ENCODE peak calls at places on chromosomes 4 and X, in five cellular contexts. One of them, this sample, is unnamed.

GRCh38 chrX:149010026-149010898 is 494.8 kb downstream of the IDS start:
- DNase-seq in HT-29: no peak
- DNase-seq in iPS-NIHi11: no peak
- DNase-seq in left colon: no peak
- DNase-seq in activated CD4-positive, alpha-beta T cell treated with anti-CD3 and anti-CD28 coated beads, Interleukin-2, amount 10 ng/mL, durations not matched to agents 7 days and 5 days: no peak
- DNase-seq in this sample: no peak

GRCh38 chr4:179116581-179116980 is 1674.3 kb upstream of the AGA start:
- DNase-seq in HT-29: no peak
- DNase-seq in iPS-NIHi11: no peak
- DNase-seq in left colon: no peak
- DNase-seq in activated CD4-positive, alpha-beta T cell treated with anti-CD3 and anti-CD28 coated beads, Interleukin-2, amount 10 ng/mL, durations not matched to agents 7 days and 5 days: no peak
- DNase-seq in this sample: no peak

GRCh38 chrX:139058831-139059495 is 347.4 kb upstream of the FGF13 start:
- DNase-seq in HT-29: peak
- DNase-seq in iPS-NIHi11: no peak
- DNase-seq in left colon: no peak
- DNase-seq in activated CD4-positive, alpha-beta T cell treated with anti-CD3 and anti-CD28 coated beads, Interleukin-2, amount 10 ng/mL, durations not matched to agents 7 days and 5 days: no peak
- DNase-seq in this sample: no peak

GRCh38 chr4:37890501-37891220 is at the start of gene TBC1D1:
- DNase-seq in HT-29: peak
- DNase-seq in iPS-NIHi11: peak
- DNase-seq in left colon: peak
- DNase-seq in activated CD4-positive, alpha-beta T cell treated with anti-CD3 and anti-CD28 coated beads, Interleukin-2, amount 10 ng/mL, durations not matched to agents 7 days and 5 days: peak
- DNase-seq in this sample: no peak

GRCh38 chr4:139018501-139018900 is 2.9 kb downstream of the NOCT start:
- DNase-seq in HT-29: no peak
- DNase-seq in iPS-NIHi11: no peak
- DNase-seq in left colon: no peak
- DNase-seq in activated CD4-positive, alpha-beta T cell treated with anti-CD3 and anti-CD28 coated beads, Interleukin-2, amount 10 ng/mL, durations not matched to agents 7 days and 5 days: no peak
- DNase-seq in this sample: no peak

GRCh38 chrX:13506574-13506973 is 62.8 kb upstream of the EGFL6 start:
- DNase-seq in HT-29: peak
- DNase-seq in iPS-NIHi11: peak
- DNase-seq in left colon: peak
- DNase-seq in activated CD4-positive, alpha-beta T cell treated with anti-CD3 and anti-CD28 coated beads, Interleukin-2, amount 10 ng/mL, durations not matched to agents 7 days and 5 days: peak
- DNase-seq in this sample: no peak

GRCh38 chrX:13798184-13798583 is 18.7 kb downstream of the GPM6B start:
- DNase-seq in HT-29: no peak
- DNase-seq in iPS-NIHi11: no peak
- DNase-seq in left colon: no peak
- DNase-seq in activated CD4-positive, alpha-beta T cell treated with anti-CD3 and anti-CD28 coated beads, Interleukin-2, amount 10 ng/mL, durations not matched to agents 7 days and 5 days: no peak
- DNase-seq in this sample: no peak

GRCh38 chrX:72045552-72046277 is 86.0 kb downstream of the RTL5 start:
- DNase-seq in HT-29: no peak
- DNase-seq in iPS-NIHi11: peak
- DNase-seq in left colon: no peak
- DNase-seq in activated CD4-positive, alpha-beta T cell treated with anti-CD3 and anti-CD28 coated beads, Interleukin-2, amount 10 ng/mL, durations not matched to agents 7 days and 5 days: no peak
- DNase-seq in this sample: no peak

GRCh38 chr4:123939621-123940020 is 543.0 kb downstream of the SPRY1 start:
- DNase-seq in HT-29: no peak
- DNase-seq in iPS-NIHi11: peak
- DNase-seq in left colon: no peak
- DNase-seq in activated CD4-positive, alpha-beta T cell treated with anti-CD3 and anti-CD28 coated beads, Interleukin-2, amount 10 ng/mL, durations not matched to agents 7 days and 5 days: no peak
- DNase-seq in this sample: no peak

GRCh38 chrX:17689971-17690409 is 47.3 kb upstream of the SCML1 start:
- DNase-seq in HT-29: peak
- DNase-seq in iPS-NIHi11: peak
- DNase-seq in left colon: peak
- DNase-seq in activated CD4-positive, alpha-beta T cell treated with anti-CD3 and anti-CD28 coated beads, Interleukin-2, amount 10 ng/mL, durations not matched to agents 7 days and 5 days: peak
- DNase-seq in this sample: no peak

GRCh38 chr4:17962171-17962570 is 59.4 kb downstream of the LCORL start:
- DNase-seq in HT-29: no peak
- DNase-seq in iPS-NIHi11: no peak
- DNase-seq in left colon: no peak
- DNase-seq in activated CD4-positive, alpha-beta T cell treated with anti-CD3 and anti-CD28 coated beads, Interleukin-2, amount 10 ng/mL, durations not matched to agents 7 days and 5 days: no peak
- DNase-seq in this sample: no peak

GRCh38 chr4:99462875-99463464 is 27.8 kb upstream of the ADH7 start:
- DNase-seq in HT-29: peak
- DNase-seq in iPS-NIHi11: peak
- DNase-seq in left colon: peak
- DNase-seq in activated CD4-positive, alpha-beta T cell treated with anti-CD3 and anti-CD28 coated beads, Interleukin-2, amount 10 ng/mL, durations not matched to agents 7 days and 5 days: peak
- DNase-seq in this sample: no peak

GRCh38 chr4:83582289-83582756 is 46.4 kb downstream of the GPAT3 start:
- DNase-seq in HT-29: peak
- DNase-seq in iPS-NIHi11: peak
- DNase-seq in left colon: peak
- DNase-seq in activated CD4-positive, alpha-beta T cell treated with anti-CD3 and anti-CD28 coated beads, Interleukin-2, amount 10 ng/mL, durations not matched to agents 7 days and 5 days: no peak
- DNase-seq in this sample: no peak

GRCh38 chr4:47863486-47863885 is 25.6 kb upstream of the CORIN start:
- DNase-seq in HT-29: no peak
- DNase-seq in iPS-NIHi11: no peak
- DNase-seq in left colon: no peak
- DNase-seq in activated CD4-positive, alpha-beta T cell treated with anti-CD3 and anti-CD28 coated beads, Interleukin-2, amount 10 ng/mL, durations not matched to agents 7 days and 5 days: no peak
- DNase-seq in this sample: no peak

GRCh38 chr4:36385951-36386561 is 104.6 kb downstream of the DTHD1 start:
- DNase-seq in HT-29: peak
- DNase-seq in iPS-NIHi11: no peak
- DNase-seq in left colon: peak
- DNase-seq in activated CD4-positive, alpha-beta T cell treated with anti-CD3 and anti-CD28 coated beads, Interleukin-2, amount 10 ng/mL, durations not matched to agents 7 days and 5 days: peak
- DNase-seq in this sample: no peak

GRCh38 chrX:34893741-34894140 is 48.9 kb upstream of the FAM47B start:
- DNase-seq in HT-29: peak
- DNase-seq in iPS-NIHi11: no peak
- DNase-seq in left colon: no peak
- DNase-seq in activated CD4-positive, alpha-beta T cell treated with anti-CD3 and anti-CD28 coated beads, Interleukin-2, amount 10 ng/mL, durations not matched to agents 7 days and 5 days: no peak
- DNase-seq in this sample: no peak

GRCh38 chrX:12819231-12819630 is 28.0 kb downstream of the PRPS2 start:
- DNase-seq in HT-29: no peak
- DNase-seq in iPS-NIHi11: no peak
- DNase-seq in left colon: no peak
- DNase-seq in activated CD4-positive, alpha-beta T cell treated with anti-CD3 and anti-CD28 coated beads, Interleukin-2, amount 10 ng/mL, durations not matched to agents 7 days and 5 days: no peak
- DNase-seq in this sample: no peak

GRCh38 chr4:154506253-154506652 is 14.7 kb upstream of the DCHS2 start:
- DNase-seq in HT-29: peak
- DNase-seq in iPS-NIHi11: peak
- DNase-seq in left colon: no peak
- DNase-seq in activated CD4-positive, alpha-beta T cell treated with anti-CD3 and anti-CD28 coated beads, Interleukin-2, amount 10 ng/mL, durations not matched to agents 7 days and 5 days: no peak
- DNase-seq in this sample: no peak

GRCh38 chrX:115584715-115585114 is 23.7 kb downstream of the PLS3 start:
- DNase-seq in HT-29: no peak
- DNase-seq in iPS-NIHi11: no peak
- DNase-seq in left colon: no peak
- DNase-seq in activated CD4-positive, alpha-beta T cell treated with anti-CD3 and anti-CD28 coated beads, Interleukin-2, amount 10 ng/mL, durations not matched to agents 7 days and 5 days: no peak
- DNase-seq in this sample: no peak

GRCh38 chrX:721354-721753 is 90.8 kb downstream of the SHOX start:
- DNase-seq in HT-29: no peak
- DNase-seq in iPS-NIHi11: no peak
- DNase-seq in left colon: no peak
- DNase-seq in activated CD4-positive, alpha-beta T cell treated with anti-CD3 and anti-CD28 coated beads, Interleukin-2, amount 10 ng/mL, durations not matched to agents 7 days and 5 days: no peak
- DNase-seq in this sample: no peak

GRCh38 chr4:76948441-76949292 is 885 bp upstream of the SEPTIN11 start:
- DNase-seq in HT-29: peak
- DNase-seq in iPS-NIHi11: peak
- DNase-seq in left colon: peak
- DNase-seq in activated CD4-positive, alpha-beta T cell treated with anti-CD3 and anti-CD28 coated beads, Interleukin-2, amount 10 ng/mL, durations not matched to agents 7 days and 5 days: peak
- DNase-seq in this sample: no peak

GRCh38 chr4:23938796-23939195 is 48.9 kb upstream of the PPARGC1A start:
- DNase-seq in HT-29: no peak
- DNase-seq in iPS-NIHi11: no peak
- DNase-seq in left colon: no peak
- DNase-seq in activated CD4-positive, alpha-beta T cell treated with anti-CD3 and anti-CD28 coated beads, Interleukin-2, amount 10 ng/mL, durations not matched to agents 7 days and 5 days: no peak
- DNase-seq in this sample: no peak

GRCh38 chr4:101252721-101253120 is 94.6 kb downstream of the PPP3CA start:
- DNase-seq in HT-29: no peak
- DNase-seq in iPS-NIHi11: no peak
- DNase-seq in left colon: no peak
- DNase-seq in activated CD4-positive, alpha-beta T cell treated with anti-CD3 and anti-CD28 coated beads, Interleukin-2, amount 10 ng/mL, durations not matched to agents 7 days and 5 days: no peak
- DNase-seq in this sample: no peak

GRCh38 chr4:74028504-74028903 is 10.0 kb downstream of the CXCL3 start:
- DNase-seq in HT-29: no peak
- DNase-seq in iPS-NIHi11: no peak
- DNase-seq in left colon: no peak
- DNase-seq in activated CD4-positive, alpha-beta T cell treated with anti-CD3 and anti-CD28 coated beads, Interleukin-2, amount 10 ng/mL, durations not matched to agents 7 days and 5 days: no peak
- DNase-seq in this sample: no peak

GRCh38 chr4:53576676-53577372 is 14.5 kb downstream of the LNX1 start:
- DNase-seq in HT-29: peak
- DNase-seq in iPS-NIHi11: no peak
- DNase-seq in left colon: no peak
- DNase-seq in activated CD4-positive, alpha-beta T cell treated with anti-CD3 and anti-CD28 coated beads, Interleukin-2, amount 10 ng/mL, durations not matched to agents 7 days and 5 days: no peak
- DNase-seq in this sample: no peak

GRCh38 chrX:153885968-153886903 is at the start of gene L1CAM:
- DNase-seq in HT-29: no peak
- DNase-seq in iPS-NIHi11: peak
- DNase-seq in left colon: no peak
- DNase-seq in activated CD4-positive, alpha-beta T cell treated with anti-CD3 and anti-CD28 coated beads, Interleukin-2, amount 10 ng/mL, durations not matched to agents 7 days and 5 days: no peak
- DNase-seq in this sample: no peak

GRCh38 chr4:110854021-110854678 is 231.3 kb upstream of the PITX2 start:
- DNase-seq in HT-29: no peak
- DNase-seq in iPS-NIHi11: no peak
- DNase-seq in left colon: peak
- DNase-seq in activated CD4-positive, alpha-beta T cell treated with anti-CD3 and anti-CD28 coated beads, Interleukin-2, amount 10 ng/mL, durations not matched to agents 7 days and 5 days: no peak
- DNase-seq in this sample: no peak

GRCh38 chr4:59195867-59196266 is 2004.3 kb upstream of the ADGRL3 start:
- DNase-seq in HT-29: no peak
- DNase-seq in iPS-NIHi11: no peak
- DNase-seq in left colon: no peak
- DNase-seq in activated CD4-positive, alpha-beta T cell treated with anti-CD3 and anti-CD28 coated beads, Interleukin-2, amount 10 ng/mL, durations not matched to agents 7 days and 5 days: no peak
- DNase-seq in this sample: no peak

GRCh38 chrX:130378008-130378669 is 7.3 kb downstream of the GPR119 start:
- DNase-seq in HT-29: no peak
- DNase-seq in iPS-NIHi11: no peak
- DNase-seq in left colon: no peak
- DNase-seq in activated CD4-positive, alpha-beta T cell treated with anti-CD3 and anti-CD28 coated beads, Interleukin-2, amount 10 ng/mL, durations not matched to agents 7 days and 5 days: no peak
- DNase-seq in this sample: no peak

GRCh38 chr4:39062094-39062493 is at the start of gene KLHL5:
- DNase-seq in HT-29: no peak
- DNase-seq in iPS-NIHi11: peak
- DNase-seq in left colon: no peak
- DNase-seq in activated CD4-positive, alpha-beta T cell treated with anti-CD3 and anti-CD28 coated beads, Interleukin-2, amount 10 ng/mL, durations not matched to agents 7 days and 5 days: no peak
- DNase-seq in this sample: no peak

GRCh38 chr4:98546910-98547544 is 111.4 kb downstream of the TSPAN5 start:
- DNase-seq in HT-29: no peak
- DNase-seq in iPS-NIHi11: peak
- DNase-seq in left colon: peak
- DNase-seq in activated CD4-positive, alpha-beta T cell treated with anti-CD3 and anti-CD28 coated beads, Interleukin-2, amount 10 ng/mL, durations not matched to agents 7 days and 5 days: no peak
- DNase-seq in this sample: no peak

GRCh38 chr4:1937550-1937949 is 66.4 kb downstream of the NSD2 start:
- DNase-seq in HT-29: no peak
- DNase-seq in iPS-NIHi11: no peak
- DNase-seq in left colon: no peak
- DNase-seq in activated CD4-positive, alpha-beta T cell treated with anti-CD3 and anti-CD28 coated beads, Interleukin-2, amount 10 ng/mL, durations not matched to agents 7 days and 5 days: no peak
- DNase-seq in this sample: no peak